ENCODE peak calls at places on chromosomes 2 and 18, in ten cellular contexts. T, J, C, F, M, I, S, Q, O and N are unnamed samples.

GRCh38 chr18:49030138-49030537 is 79.4 kb upstream of the SMAD7 start:
- DNase-seq in T (no peak), J (no peak), C (no peak), F (no peak), M (no peak), I (no peak), S (no peak), Q (no peak), O (no peak), N (no peak)

GRCh38 chr18:8946046-8946838 is 156.3 kb upstream of the NDUFV2 start:
- DNase-seq in T (peak; percentile 96), J (peak; percentile 44), C (peak; percentile 78), F (no peak), M (no peak), I (no peak), S (peak; percentile 98), Q (no peak), O (peak; percentile 94), N (peak; percentile 83)

GRCh38 chr2:160606336-160606735 is 112.7 kb upstream of the RBMS1 start:
- DNase-seq in T (no peak), J (no peak), C (no peak), F (no peak), M (no peak), I (no peak), S (peak; percentile 21), Q (no peak), O (no peak), N (no peak)

GRCh38 chr2:204145197-204146190 is 208.9 kb downstream of the ICOS start:
- DNase-seq in T (peak; percentile 62), J (peak; percentile 89), C (peak; percentile 66), F (peak; percentile 62), M (peak; percentile 38), I (peak; percentile 81), S (peak; percentile 63), Q (peak; percentile 81), O (peak; percentile 76), N (peak; percentile 65)

GRCh38 chr2:212897296-212897695 is 254.1 kb downstream of the IKZF2 start:
- DNase-seq in T (peak; percentile 18), J (no peak), C (no peak), F (no peak), M (no peak), I (no peak), S (peak; percentile 58), Q (no peak), O (no peak), N (no peak)

GRCh38 chr2:68366083-68366560 is 1.0 kb downstream of the PLEK start:
- DNase-seq in T (no peak), J (no peak), C (no peak), F (no peak), M (no peak), I (no peak), S (no peak), Q (no peak), O (no peak), N (no peak)

GRCh38 chr2:150759531-150759930 is 272.1 kb upstream of the RND3 start:
- DNase-seq in T (no peak), J (no peak), C (no peak), F (no peak), M (no peak), I (no peak), S (no peak), Q (no peak), O (no peak), N (no peak)

GRCh38 chr2:233331536-233331935 is 22.8 kb upstream of the DGKD start:
- DNase-seq in T (no peak), J (peak; percentile 87), C (no peak), F (peak; percentile 71), M (peak; percentile 38), I (peak; percentile 60), S (no peak), Q (no peak), O (no peak), N (no peak)

GRCh38 chr2:95208101-95208500 is 780 bp downstream of the ZNF892 start:
- DNase-seq in T (peak; percentile 35), J (no peak), C (no peak), F (no peak), M (no peak), I (no peak), S (peak; percentile 13), Q (no peak), O (no peak), N (peak; percentile 4)

GRCh38 chr2:42457011-42457410 is 36.8 kb downstream of the KCNG3 start:
- DNase-seq in T (no peak), J (no peak), C (no peak), F (no peak), M (no peak), I (no peak), S (no peak), Q (no peak), O (no peak), N (no peak)

GRCh38 chr2:177289824-177290632 is 25.5 kb upstream of the NFE2L2 start:
- DNase-seq in T (no peak), J (peak; percentile 63), C (no peak), F (no peak), M (no peak), I (no peak), S (no peak), Q (no peak), O (no peak), N (no peak)

GRCh38 chr2:37786854-37787253 is 115.4 kb upstream of the CDC42EP3 start:
- DNase-seq in T (no peak), J (no peak), C (no peak), F (no peak), M (no peak), I (no peak), S (no peak), Q (no peak), O (no peak), N (no peak)

GRCh38 chr18:46220116-46220515 is 115.9 kb downstream of the HAUS1 start:
- DNase-seq in T (peak; percentile 77), J (no peak), C (no peak), F (no peak), M (no peak), I (no peak), S (peak; percentile 92), Q (no peak), O (peak; percentile 15), N (peak; percentile 67)

GRCh38 chr2:128820427-128820826 is 501.8 kb upstream of the HS6ST1 start:
- DNase-seq in T (no peak), J (no peak), C (no peak), F (no peak), M (no peak), I (no peak), S (no peak), Q (no peak), O (no peak), N (no peak)

GRCh38 chr2:150425121-150425559 is 62.3 kb downstream of the RND3 start:
- DNase-seq in T (no peak), J (no peak), C (no peak), F (no peak), M (no peak), I (no peak), S (peak; percentile 30), Q (peak; percentile 23), O (peak; percentile 23), N (no peak)